ENCODE peak calls at places on chromosome X, in seven cellular contexts. One of them, this sample, is unnamed. For H3K27me3, the result is how much of the 10 kb centered on the place peaks cover.

GRCh38 chrX:154370300-154370881 is 4.0 kb downstream of the FLNA start:
- DNase-seq in uterus: peak
- DNase-seq in CD4-positive, alpha-beta T cell: no peak
- DNase-seq in effector memory CD4-positive, alpha-beta T cell: no peak
- DNase-seq in mesenchymal stem cell: no peak
- DNase-seq in stomach: no peak
- DNase-seq in WERI-Rb-1: no peak
- DNase-seq in this sample: no peak

GRCh38 chrX:100479329-100479728 is 69.3 kb upstream of the PCDH19 start:
- DNase-seq in uterus: no peak
- DNase-seq in CD4-positive, alpha-beta T cell: no peak
- DNase-seq in effector memory CD4-positive, alpha-beta T cell: no peak
- DNase-seq in mesenchymal stem cell: no peak
- DNase-seq in stomach: no peak
- DNase-seq in WERI-Rb-1: no peak
- DNase-seq in this sample: no peak

GRCh38 chrX:8649969-8650368 is 82.0 kb downstream of the ANOS1 start:
- DNase-seq in uterus: no peak
- DNase-seq in CD4-positive, alpha-beta T cell: no peak
- DNase-seq in effector memory CD4-positive, alpha-beta T cell: no peak
- DNase-seq in mesenchymal stem cell: no peak
- DNase-seq in stomach: no peak
- DNase-seq in WERI-Rb-1: no peak
- DNase-seq in this sample: no peak

GRCh38 chrX:23845316-23845932 is 62.3 kb downstream of the APOO start:
- DNase-seq in uterus: no peak
- DNase-seq in CD4-positive, alpha-beta T cell: no peak
- DNase-seq in effector memory CD4-positive, alpha-beta T cell: no peak
- DNase-seq in mesenchymal stem cell: peak
- DNase-seq in stomach: peak
- DNase-seq in WERI-Rb-1: no peak
- DNase-seq in this sample: no peak

GRCh38 chrX:148681605-148682004 is 181.2 kb downstream of the AFF2 start:
- DNase-seq in uterus: no peak
- DNase-seq in CD4-positive, alpha-beta T cell: no peak
- DNase-seq in effector memory CD4-positive, alpha-beta T cell: no peak
- DNase-seq in mesenchymal stem cell: no peak
- DNase-seq in stomach: no peak
- DNase-seq in WERI-Rb-1: no peak
- DNase-seq in this sample: no peak

GRCh38 chrX:150038977-150039599 is 100.8 kb upstream of the EOLA2 start:
- DNase-seq in uterus: no peak
- DNase-seq in CD4-positive, alpha-beta T cell: no peak
- DNase-seq in effector memory CD4-positive, alpha-beta T cell: no peak
- DNase-seq in mesenchymal stem cell: peak
- DNase-seq in stomach: no peak
- DNase-seq in WERI-Rb-1: no peak
- DNase-seq in this sample: no peak

GRCh38 chrX:29890004-29890403 is 325.4 kb upstream of the MAGEB2 start:
- DNase-seq in uterus: no peak
- DNase-seq in CD4-positive, alpha-beta T cell: no peak
- DNase-seq in effector memory CD4-positive, alpha-beta T cell: no peak
- DNase-seq in mesenchymal stem cell: peak
- DNase-seq in stomach: no peak
- DNase-seq in WERI-Rb-1: no peak
- DNase-seq in this sample: no peak

GRCh38 chrX:110244951-110245480 is 72.9 kb downstream of the AMMECR1 start:
- DNase-seq in uterus: no peak
- DNase-seq in CD4-positive, alpha-beta T cell: no peak
- DNase-seq in effector memory CD4-positive, alpha-beta T cell: no peak
- DNase-seq in mesenchymal stem cell: no peak
- DNase-seq in stomach: no peak
- DNase-seq in WERI-Rb-1: no peak
- DNase-seq in this sample: no peak

GRCh38 chrX:150730719-150731118 is 37.5 kb downstream of the MTMR1 start:
- DNase-seq in uterus: no peak
- DNase-seq in CD4-positive, alpha-beta T cell: no peak
- DNase-seq in effector memory CD4-positive, alpha-beta T cell: no peak
- DNase-seq in mesenchymal stem cell: no peak
- DNase-seq in stomach: no peak
- DNase-seq in WERI-Rb-1: no peak
- DNase-seq in this sample: no peak

GRCh38 chrX:45623266-45623665 is 422.6 kb upstream of the DIPK2B start:
- DNase-seq in uterus: no peak
- DNase-seq in CD4-positive, alpha-beta T cell: no peak
- DNase-seq in effector memory CD4-positive, alpha-beta T cell: no peak
- DNase-seq in mesenchymal stem cell: peak
- DNase-seq in stomach: no peak
- DNase-seq in WERI-Rb-1: no peak
- DNase-seq in this sample: no peak

GRCh38 chrX:53085661-53086229 is 3.6 kb downstream of the TSPYL2 start:
- DNase-seq in uterus: no peak
- DNase-seq in CD4-positive, alpha-beta T cell: no peak
- DNase-seq in effector memory CD4-positive, alpha-beta T cell: no peak
- DNase-seq in mesenchymal stem cell: no peak
- DNase-seq in stomach: no peak
- DNase-seq in WERI-Rb-1: no peak
- DNase-seq in this sample: peak

GRCh38 chrX:48793935-48794334 is 7.5 kb downstream of the GATA1 start:
- DNase-seq in uterus: no peak
- DNase-seq in CD4-positive, alpha-beta T cell: no peak
- DNase-seq in effector memory CD4-positive, alpha-beta T cell: no peak
- DNase-seq in mesenchymal stem cell: no peak
- DNase-seq in stomach: no peak
- DNase-seq in WERI-Rb-1: no peak
- DNase-seq in this sample: no peak

GRCh38 chrX:88560673-88561330 is 186.2 kb upstream of the CPXCR1 start:
- DNase-seq in uterus: no peak
- DNase-seq in CD4-positive, alpha-beta T cell: no peak
- DNase-seq in effector memory CD4-positive, alpha-beta T cell: no peak
- DNase-seq in mesenchymal stem cell: no peak
- DNase-seq in stomach: no peak
- DNase-seq in WERI-Rb-1: no peak
- DNase-seq in this sample: no peak

GRCh38 chrX:103211012-103211715 is 3.7 kb upstream of the BEX4 start:
- DNase-seq in uterus: peak
- DNase-seq in CD4-positive, alpha-beta T cell: peak
- DNase-seq in effector memory CD4-positive, alpha-beta T cell: peak
- DNase-seq in mesenchymal stem cell: peak
- DNase-seq in stomach: peak
- DNase-seq in WERI-Rb-1: peak
- DNase-seq in this sample: no peak

GRCh38 chrX:103210056-103210455 is 4.9 kb upstream of the BEX4 start:
- DNase-seq in uterus: no peak
- DNase-seq in CD4-positive, alpha-beta T cell: no peak
- DNase-seq in effector memory CD4-positive, alpha-beta T cell: no peak
- DNase-seq in mesenchymal stem cell: no peak
- DNase-seq in stomach: no peak
- DNase-seq in WERI-Rb-1: no peak
- DNase-seq in this sample: no peak

GRCh38 chrX:103212749-103213457 is 2.0 kb upstream of the BEX4 start:
- DNase-seq in uterus: no peak
- DNase-seq in CD4-positive, alpha-beta T cell: no peak
- DNase-seq in effector memory CD4-positive, alpha-beta T cell: no peak
- DNase-seq in mesenchymal stem cell: no peak
- DNase-seq in stomach: no peak
- DNase-seq in WERI-Rb-1: no peak
- DNase-seq in this sample: no peak

GRCh38 chrX:103215768-103216085 is 819 bp downstream of the BEX4 start:
- DNase-seq in uterus: no peak
- DNase-seq in CD4-positive, alpha-beta T cell: no peak
- DNase-seq in effector memory CD4-positive, alpha-beta T cell: no peak
- DNase-seq in mesenchymal stem cell: peak
- DNase-seq in stomach: no peak
- DNase-seq in WERI-Rb-1: no peak
- DNase-seq in this sample: no peak

GRCh38 chrX:103215037-103215767 is at the start of gene BEX4:
- DNase-seq in uterus: peak
- DNase-seq in CD4-positive, alpha-beta T cell: peak
- DNase-seq in effector memory CD4-positive, alpha-beta T cell: peak
- DNase-seq in mesenchymal stem cell: peak
- DNase-seq in stomach: peak
- DNase-seq in WERI-Rb-1: peak
- DNase-seq in this sample: peak
- H3K27me3 ChIP-seq in uterus: under half
- H3K27me3 ChIP-seq in CD4-positive, alpha-beta T cell: under half
- H3K27me3 ChIP-seq in effector memory CD4-positive, alpha-beta T cell: under half
- H3K27me3 ChIP-seq in mesenchymal stem cell: under half
- H3K27me3 ChIP-seq in stomach: under half
- H3K27me3 ChIP-seq in WERI-Rb-1: under half
- H3K27me3 ChIP-seq in this sample: under half

GRCh38 chrX:130402211-130402684 is 461 bp downstream of the RBMX2 start:
- DNase-seq in uterus: no peak
- DNase-seq in CD4-positive, alpha-beta T cell: no peak
- DNase-seq in effector memory CD4-positive, alpha-beta T cell: no peak
- DNase-seq in mesenchymal stem cell: no peak
- DNase-seq in stomach: no peak
- DNase-seq in WERI-Rb-1: no peak
- DNase-seq in this sample: no peak

DNA sequence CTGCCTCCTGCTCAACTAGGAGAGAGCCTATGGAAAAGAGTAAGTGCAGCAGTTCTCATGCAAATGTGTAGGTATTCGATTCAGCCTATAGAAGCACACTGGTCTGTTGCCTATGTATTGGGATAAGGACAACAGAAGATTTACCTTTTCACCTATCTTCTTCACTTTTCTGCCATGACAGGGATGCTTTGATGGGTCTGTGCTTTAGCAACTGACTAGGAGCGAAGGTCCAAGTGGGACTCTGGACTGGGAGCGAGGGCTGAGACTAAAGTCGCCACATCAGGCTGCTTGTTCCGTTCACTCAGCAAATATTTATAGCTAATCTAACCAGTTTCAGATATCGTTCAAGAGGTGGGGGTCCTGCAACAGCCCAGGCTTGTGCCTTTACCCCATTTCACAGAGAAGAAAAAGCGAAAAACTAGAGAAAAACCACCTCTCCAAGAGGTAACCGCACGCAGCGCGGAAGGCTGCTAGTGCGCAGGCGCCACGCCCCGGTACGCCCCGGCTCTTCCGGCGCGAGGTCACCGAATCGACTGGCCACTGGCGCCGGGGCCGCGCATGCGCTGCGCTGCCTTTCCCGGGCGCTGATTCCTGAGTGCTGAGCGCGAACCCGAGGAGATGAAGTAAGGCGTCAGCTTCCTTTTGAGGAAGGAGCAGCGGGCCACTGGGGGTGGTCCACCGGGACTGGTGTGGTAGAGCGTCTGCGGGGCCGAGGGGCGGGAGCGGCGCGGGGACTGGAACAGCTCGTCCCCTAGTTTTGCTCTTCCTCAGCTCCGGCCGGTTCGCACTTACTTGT is at the start of gene RBMX2:
- DNase-seq in uterus: peak
- DNase-seq in CD4-positive, alpha-beta T cell: peak
- DNase-seq in effector memory CD4-positive, alpha-beta T cell: peak
- DNase-seq in mesenchymal stem cell: peak
- DNase-seq in stomach: peak
- DNase-seq in WERI-Rb-1: peak
- DNase-seq in this sample: peak
- H3K27me3 ChIP-seq in uterus: under half
- H3K27me3 ChIP-seq in CD4-positive, alpha-beta T cell: under half
- H3K27me3 ChIP-seq in effector memory CD4-positive, alpha-beta T cell: under half
- H3K27me3 ChIP-seq in mesenchymal stem cell: under half
- H3K27me3 ChIP-seq in stomach: under half
- H3K27me3 ChIP-seq in WERI-Rb-1: under half
- H3K27me3 ChIP-seq in this sample: under half

GRCh38 chrX:142249721-142250120 is 44.6 kb upstream of the MAGEC2 start:
- DNase-seq in uterus: no peak
- DNase-seq in CD4-positive, alpha-beta T cell: no peak
- DNase-seq in effector memory CD4-positive, alpha-beta T cell: no peak
- DNase-seq in mesenchymal stem cell: no peak
- DNase-seq in stomach: no peak
- DNase-seq in WERI-Rb-1: no peak
- DNase-seq in this sample: no peak
- H3K27me3 ChIP-seq in uterus: under half
- H3K27me3 ChIP-seq in CD4-positive, alpha-beta T cell: under half
- H3K27me3 ChIP-seq in effector memory CD4-positive, alpha-beta T cell: under half
- H3K27me3 ChIP-seq in mesenchymal stem cell: under half
- H3K27me3 ChIP-seq in stomach: under half
- H3K27me3 ChIP-seq in WERI-Rb-1: under half
- H3K27me3 ChIP-seq in this sample: under half

GRCh38 chrX:108332281-108332680 is 105.9 kb downstream of the COL4A6 start:
- DNase-seq in uterus: no peak
- DNase-seq in CD4-positive, alpha-beta T cell: no peak
- DNase-seq in effector memory CD4-positive, alpha-beta T cell: no peak
- DNase-seq in mesenchymal stem cell: no peak
- DNase-seq in stomach: no peak
- DNase-seq in WERI-Rb-1: no peak
- DNase-seq in this sample: no peak

DNA sequence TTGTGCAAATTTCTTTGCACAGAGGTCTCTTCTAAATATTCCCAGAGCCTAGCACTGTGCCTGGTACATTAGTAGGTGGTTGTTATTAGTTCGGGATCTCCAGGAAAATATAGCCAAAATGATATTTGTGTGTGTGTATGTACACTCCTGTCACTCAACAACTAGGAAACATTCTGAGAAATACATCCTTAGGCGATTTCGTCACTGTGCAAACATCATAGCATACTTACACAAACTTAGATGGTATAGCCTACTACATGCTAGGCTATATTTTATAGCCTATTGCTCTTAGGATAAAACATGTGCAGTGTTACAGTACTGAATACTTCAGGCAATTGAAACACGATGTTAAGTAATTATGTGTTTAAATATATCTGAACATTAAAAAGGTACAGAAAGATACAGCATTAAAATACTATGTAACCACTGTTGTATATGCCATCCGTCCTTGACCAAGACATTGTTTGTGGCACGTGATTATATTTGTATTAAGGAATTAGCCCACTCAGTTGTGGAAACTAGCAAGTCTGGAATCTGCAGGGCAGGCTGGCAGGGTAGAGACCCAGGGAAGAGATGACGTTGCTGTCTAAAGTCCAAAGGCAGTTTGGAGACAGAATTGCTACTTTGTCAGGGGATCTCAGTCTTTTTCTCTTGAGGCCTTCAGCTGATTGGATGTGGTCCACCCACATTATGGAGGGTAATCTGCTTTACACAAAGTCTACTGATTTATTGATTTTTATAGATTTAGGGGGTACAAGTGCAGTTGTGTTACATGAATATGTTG is 106.9 kb downstream of the COL4A6 start:
- DNase-seq in uterus: no peak
- DNase-seq in CD4-positive, alpha-beta T cell: no peak
- DNase-seq in effector memory CD4-positive, alpha-beta T cell: no peak
- DNase-seq in mesenchymal stem cell: no peak
- DNase-seq in stomach: no peak
- DNase-seq in WERI-Rb-1: no peak
- DNase-seq in this sample: no peak
- H3K27me3 ChIP-seq in uterus: under half
- H3K27me3 ChIP-seq in CD4-positive, alpha-beta T cell: under half
- H3K27me3 ChIP-seq in effector memory CD4-positive, alpha-beta T cell: under half
- H3K27me3 ChIP-seq in mesenchymal stem cell: under half
- H3K27me3 ChIP-seq in stomach: under half
- H3K27me3 ChIP-seq in WERI-Rb-1: under half
- H3K27me3 ChIP-seq in this sample: under half

This sample was measured in ascending aorta.